ENCODE peak calls at places on chromosomes 5 and 9, in five cellular contexts. A, H, Q, O and W are unnamed samples.

GRCh38 chr9:123395276-123396006 is 39.4 kb downstream of the CRB2 start:
- DNase-seq in A (no peak), H (no peak), Q (no peak), O (no peak), W (no peak)

GRCh38 chr5:160685695-160686094 is 166.3 kb downstream of the ATP10B start:
- DNase-seq in A (peak), H (no peak), Q (no peak), O (peak), W (peak)

GRCh38 chr5:180621311-180621710 is 28.1 kb downstream of the FLT4 start:
- DNase-seq in A (no peak), H (no peak), Q (no peak), O (no peak), W (no peak)

GRCh38 chr9:126893079-126893478 is 21.5 kb upstream of the RALGPS1 start:
- DNase-seq in A (peak), H (no peak), Q (no peak), O (no peak), W (no peak)

GRCh38 chr9:84862308-84862707 is 192.8 kb downstream of the NTRK2 start:
- DNase-seq in A (no peak), H (no peak), Q (no peak), O (no peak), W (no peak)

GRCh38 chr5:135229679-135230132 is 169.3 kb downstream of the MACROH2A1 start:
- DNase-seq in A (peak), H (no peak), Q (no peak), O (no peak), W (no peak)

GRCh38 chr5:160869962-160870521 is 18.0 kb upstream of the ATP10B start:
- DNase-seq in A (no peak), H (no peak), Q (no peak), O (no peak), W (no peak)

GRCh38 chr5:24621809-24622208 is 23.0 kb downstream of the CDH10 start:
- DNase-seq in A (peak), H (no peak), Q (peak), O (no peak), W (no peak)

GRCh38 chr5:179608131-179608581 is 15.3 kb downstream of the HNRNPH1 start:
- DNase-seq in A (peak), H (peak), Q (no peak), O (no peak), W (no peak)

GRCh38 chr9:4297151-4297794 is 2.6 kb downstream of the GLIS3 start:
- DNase-seq in A (peak), H (peak), Q (peak), O (no peak), W (peak)

GRCh38 chr9:14256588-14256987 is 57.4 kb downstream of the NFIB start:
- DNase-seq in A (no peak), H (no peak), Q (peak), O (no peak), W (no peak)

GRCh38 chr5:133441166-133441815 is 171.1 kb downstream of the FSTL4 start:
- DNase-seq in A (no peak), H (no peak), Q (no peak), O (no peak), W (no peak)

GRCh38 chr5:156755421-156756087 is 94.5 kb upstream of the PPP1R2B start:
- DNase-seq in A (no peak), H (no peak), Q (no peak), O (no peak), W (no peak)

GRCh38 chr5:6818594-6819512 is 105.6 kb downstream of the TENT4A start:
- DNase-seq in A (no peak), H (no peak), Q (no peak), O (no peak), W (no peak)

GRCh38 chr5:67855523-67855922 is 360.0 kb upstream of the PIK3R1 start:
- DNase-seq in A (no peak), H (no peak), Q (no peak), O (no peak), W (no peak)

GRCh38 chr5:73532195-73532594 is 33.2 kb downstream of the ANKRA2 start:
- DNase-seq in A (no peak), H (no peak), Q (no peak), O (no peak), W (no peak)

GRCh38 chr9:32345243-32345642 is 39.2 kb upstream of the ACO1 start:
- DNase-seq in A (no peak), H (no peak), Q (no peak), O (no peak), W (no peak)

GRCh38 chr9:32705059-32705458 is 69.6 kb upstream of the TAF1L start:
- DNase-seq in A (no peak), H (no peak), Q (peak), O (peak), W (no peak)

GRCh38 chr5:172463031-172463430 is 8.7 kb upstream of the SH3PXD2B start:
- DNase-seq in A (no peak), H (peak), Q (no peak), O (no peak), W (no peak)

GRCh38 chr9:4425358-4426045 is 64.8 kb upstream of the SLC1A1 start:
- DNase-seq in A (no peak), H (no peak), Q (peak), O (no peak), W (no peak)

GRCh38 chr5:28523887-28524637 is 1485.7 kb upstream of the CDH9 start:
- DNase-seq in A (no peak), H (no peak), Q (peak), O (peak), W (no peak)

GRCh38 chr5:180035532-180035931 is 36.0 kb downstream of the RNF130 start:
- DNase-seq in A (no peak), H (no peak), Q (no peak), O (no peak), W (no peak)

GRCh38 chr5:64166201-64166959 is 737 bp downstream of the RNF180 start:
- DNase-seq in A (no peak), H (peak), Q (peak), O (no peak), W (no peak)

GRCh38 chr5:132867046-132867451 is 607 bp downstream of the UQCRQ start:
- DNase-seq in A (no peak), H (no peak), Q (no peak), O (no peak), W (no peak)

GRCh38 chr5:42404366-42404765 is 18.9 kb upstream of the GHR start:
- DNase-seq in A (no peak), H (no peak), Q (peak), O (no peak), W (no peak)

GRCh38 chr5:135487839-135488514 is 35.8 kb upstream of the TIFAB start:
- DNase-seq in A (no peak), H (no peak), Q (no peak), O (no peak), W (no peak)

GRCh38 chr5:115507682-115508081 is 36.9 kb downstream of the FEM1C start:
- DNase-seq in A (no peak), H (no peak), Q (peak), O (no peak), W (no peak)

GRCh38 chr5:131264453-131265200 is 774 bp downstream of the CDC42SE2 start:
- DNase-seq in A (peak), H (no peak), Q (peak), O (peak), W (no peak)

GRCh38 chr9:106590759-106591505 is 272.0 kb upstream of the ZNF462 start:
- DNase-seq in A (no peak), H (no peak), Q (no peak), O (no peak), W (no peak)

GRCh38 chr9:137044502-137045177 is 1.3 kb downstream of the NPDC1 start:
- DNase-seq in A (no peak), H (no peak), Q (no peak), O (no peak), W (no peak)

GRCh38 chr5:121105921-121106320 is 641.8 kb downstream of the PRR16 start:
- DNase-seq in A (no peak), H (no peak), Q (no peak), O (no peak), W (no peak)

GRCh38 chr5:119483155-119483554 is 30.9 kb downstream of the HSD17B4 start:
- DNase-seq in A (no peak), H (no peak), Q (no peak), O (no peak), W (no peak)
- TF ChIP-seq CTCF in A (no peak), H (no peak), Q (no peak), O (no peak), W (no peak)

DNA sequence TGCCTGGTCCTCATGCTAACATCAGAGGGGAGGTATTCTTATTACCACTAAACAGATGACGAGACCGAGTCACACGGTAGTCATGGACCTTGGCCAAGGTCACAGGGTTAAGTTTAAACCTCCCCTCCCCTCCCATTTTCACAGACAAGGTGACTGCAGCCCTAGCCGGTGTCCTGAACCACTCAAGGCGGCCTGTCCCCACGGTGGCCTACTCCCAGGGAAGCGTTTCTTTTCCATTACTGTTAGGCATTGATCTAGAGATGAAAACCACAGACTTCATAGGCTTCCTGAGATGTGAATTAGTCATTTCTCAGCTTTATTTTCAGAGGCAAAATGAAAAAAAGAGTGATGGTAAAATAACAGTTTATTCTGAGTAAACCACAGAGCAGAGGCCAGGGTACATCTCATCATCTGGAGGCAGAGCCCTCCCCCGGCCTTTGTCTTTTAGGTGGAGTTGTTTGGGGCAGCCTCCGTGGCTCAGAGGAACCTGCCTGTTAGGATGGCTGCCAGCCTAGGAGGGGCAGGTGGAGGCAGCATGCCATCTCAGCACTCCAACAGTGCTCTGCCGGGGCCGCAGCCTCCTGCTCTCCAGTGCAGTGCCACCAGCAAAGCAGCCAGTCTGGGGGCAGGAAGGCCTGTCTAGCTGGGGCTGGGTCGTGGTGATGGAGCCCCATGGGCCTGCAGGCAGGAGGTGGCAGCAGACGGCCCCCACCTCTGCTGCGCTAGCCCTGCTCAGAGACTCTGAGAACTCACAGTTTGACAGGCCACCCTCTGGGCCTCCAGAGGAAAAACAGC is 71.2 kb downstream of the RAPGEF1 start:
- DNase-seq in A (peak), H (no peak), Q (peak), O (peak), W (peak)
- TF ChIP-seq CTCF in A (no peak), H (no peak), Q (no peak), O (no peak), W (no peak)

GRCh38 chr9:37212435-37212834 is 92.1 kb downstream of the ZCCHC7 start:
- DNase-seq in A (no peak), H (no peak), Q (no peak), O (no peak), W (no peak)

GRCh38 chr9:37210737-37211523 is 90.6 kb downstream of the ZCCHC7 start:
- DNase-seq in A (no peak), H (no peak), Q (no peak), O (no peak), W (no peak)

GRCh38 chr9:37206121-37206620 is 85.8 kb downstream of the ZCCHC7 start:
- DNase-seq in A (no peak), H (no peak), Q (no peak), O (no peak), W (no peak)

GRCh38 chr9:37215456-37216229 is 95.3 kb downstream of the ZCCHC7 start:
- DNase-seq in A (no peak), H (no peak), Q (peak), O (peak), W (no peak)

DNA sequence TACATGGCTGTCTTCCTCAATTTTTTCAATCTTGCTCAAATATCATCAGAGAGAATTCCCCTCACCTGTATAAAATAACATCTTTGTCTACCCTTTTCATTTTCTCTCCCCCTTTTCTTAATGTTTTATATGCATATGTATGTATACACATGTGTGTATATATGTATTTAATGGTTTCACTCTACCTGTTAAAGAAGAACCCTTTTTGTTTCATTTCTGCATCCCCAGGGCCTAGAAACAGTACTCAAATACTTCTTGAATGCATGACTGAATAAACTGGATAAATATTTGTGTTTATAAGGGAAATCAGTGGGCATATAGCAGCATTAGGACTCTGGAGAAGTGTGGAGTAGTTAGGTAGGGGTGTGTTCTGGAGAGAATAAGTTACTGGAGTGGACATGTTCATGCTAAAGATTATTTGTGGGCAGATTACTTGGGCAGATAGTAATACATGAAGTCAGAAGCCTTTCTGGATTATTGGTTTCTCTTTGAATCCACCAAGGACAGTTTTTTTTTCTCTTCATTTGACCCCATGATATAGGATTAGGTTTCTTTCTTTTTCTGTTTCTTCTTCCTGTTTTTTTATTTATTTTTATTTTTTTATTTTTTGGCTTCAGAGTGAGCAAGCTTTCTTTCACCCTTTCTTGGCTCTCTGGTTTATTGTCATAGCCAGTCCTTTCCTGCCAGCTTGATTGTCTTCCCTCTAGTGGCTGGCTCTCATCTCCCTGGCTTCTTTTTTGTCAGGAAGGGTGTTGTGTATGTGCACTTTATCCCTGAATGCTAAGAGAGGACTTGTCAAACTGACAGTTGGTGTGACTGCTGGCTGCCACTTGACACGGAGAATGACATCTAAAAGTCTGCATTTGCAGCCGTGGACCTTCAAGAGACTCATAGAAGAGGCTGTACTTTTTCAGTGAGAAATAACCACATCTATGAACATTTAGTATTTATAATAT is 89.3 kb downstream of the ZCCHC7 start:
- DNase-seq in A (no peak), H (no peak), Q (no peak), O (no peak), W (no peak)
- TF ChIP-seq CTCF in A (no peak), H (no peak), Q (peak), O (no peak), W (no peak)

GRCh38 chr9:89175739-89176360 is 2.8 kb downstream of the SHC3 start:
- DNase-seq in A (peak), H (no peak), Q (peak), O (no peak), W (no peak)
- TF ChIP-seq CTCF in A (no peak), H (no peak), Q (no peak), O (no peak), W (no peak)

DNA sequence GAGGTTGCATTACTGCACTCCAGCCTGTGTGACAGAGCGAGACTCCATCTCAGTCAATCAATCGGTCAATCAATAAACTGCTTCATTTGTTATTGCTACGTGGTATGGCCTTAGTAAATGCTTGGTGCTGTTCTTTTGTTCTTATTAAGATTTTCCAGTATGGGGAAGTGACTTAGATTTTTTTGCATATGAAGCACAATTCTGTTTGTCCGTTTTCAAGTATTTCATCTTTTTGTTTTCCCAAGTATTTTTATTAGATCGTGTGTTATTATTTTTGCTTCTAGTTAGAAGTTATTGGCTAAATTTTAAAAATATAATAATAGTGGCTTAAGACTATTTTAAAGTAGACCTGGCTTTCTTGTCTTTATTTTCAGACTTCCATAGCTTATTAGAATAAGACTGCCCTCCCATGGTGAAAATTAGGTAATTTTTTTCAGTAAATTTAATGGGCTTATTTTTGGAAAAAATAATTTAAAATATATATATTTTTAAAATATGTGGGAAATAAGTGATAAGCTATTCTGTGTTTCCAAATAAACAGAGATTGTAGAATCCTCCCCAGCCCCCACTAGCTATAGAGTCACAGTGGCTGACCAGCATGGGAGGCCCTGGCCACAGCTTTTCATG is 14.7 kb upstream of the OMD start:
- DNase-seq in A (peak), H (no peak), Q (peak), O (peak), W (no peak)
- TF ChIP-seq CTCF in A (no peak), H (peak), Q (peak), O (peak), W (no peak)